ENCODE peak calls at places on chromosome 15, in five cellular contexts. T, G, K, J and X are unnamed samples.

GRCh38 chr15:69509131-69509530 is 56.5 kb downstream of the RPLP1 start:
- DNase-seq in T (peak), G (no peak), K (no peak), J (peak), X (peak)

GRCh38 chr15:48946088-48946839 is 17.5 kb downstream of the SHC4 start:
- DNase-seq in T (peak), G (no peak), K (no peak), J (no peak), X (peak)

GRCh38 chr15:83783227-83783626 is 129.3 kb downstream of the ADAMTSL3 start:
- DNase-seq in T (no peak), G (no peak), K (no peak), J (no peak), X (no peak)

GRCh38 chr15:55998478-55998877 is 5.1 kb upstream of the NEDD4 start:
- DNase-seq in T (peak), G (no peak), K (no peak), J (no peak), X (peak)

GRCh38 chr15:27121672-27122071 is 150.7 kb downstream of the GABRG3 start:
- DNase-seq in T (no peak), G (no peak), K (no peak), J (no peak), X (no peak)

GRCh38 chr15:101481917-101482525 is 7.5 kb downstream of the PCSK6 start:
- DNase-seq in T (peak), G (no peak), K (no peak), J (no peak), X (peak)

GRCh38 chr15:92683511-92683834 is 27.9 kb upstream of the FAM174B start:
- DNase-seq in T (peak), G (no peak), K (peak), J (no peak), X (no peak)

GRCh38 chr15:96329403-96329981 is 1.0 kb upstream of the NR2F2 start:
- DNase-seq in T (no peak), G (no peak), K (no peak), J (peak), X (peak)

GRCh38 chr15:85689729-85690128 is 105.0 kb downstream of the KLHL25 start:
- DNase-seq in T (peak), G (peak), K (peak), J (no peak), X (no peak)

GRCh38 chr15:72855791-72856190 is 72.2 kb upstream of the ADPGK start:
- DNase-seq in T (no peak), G (no peak), K (no peak), J (no peak), X (no peak)

GRCh38 chr15:70095387-70096214 is 2.1 kb downstream of the TLE3 start:
- DNase-seq in T (no peak), G (peak), K (peak), J (peak), X (peak)

GRCh38 chr15:92582206-92582605 is 73.4 kb downstream of the FAM174B start:
- DNase-seq in T (no peak), G (no peak), K (no peak), J (no peak), X (no peak)

GRCh38 chr15:67826717-67827560 is 1.6 kb downstream of the SKOR1 start:
- DNase-seq in T (no peak), G (no peak), K (peak), J (peak), X (no peak)

GRCh38 chr15:67828969-67829646 is 3.8 kb downstream of the SKOR1 start:
- DNase-seq in T (no peak), G (no peak), K (peak), J (peak), X (no peak)

GRCh38 chr15:67828379-67828968 is 3.2 kb downstream of the SKOR1 start:
- DNase-seq in T (no peak), G (no peak), K (no peak), J (peak), X (no peak)

GRCh38 chr15:67825880-67826716 is 789 bp downstream of the SKOR1 start:
- DNase-seq in T (no peak), G (no peak), K (peak), J (peak), X (no peak)

GRCh38 chr15:67827561-67828378 is 2.5 kb downstream of the SKOR1 start:
- DNase-seq in T (no peak), G (no peak), K (peak), J (peak), X (no peak)
- H3K4me3 ChIP-seq in T (no peak), G (no peak), K (no peak), J (no peak), X (no peak)

GRCh38 chr15:81003023-81003350 is 2.3 kb downstream of the TLNRD1 start:
- DNase-seq in T (no peak), G (no peak), K (no peak), J (no peak), X (no peak)
- H3K4me3 ChIP-seq in T (no peak), G (peak), K (peak), J (peak), X (no peak)

GRCh38 chr15:36658905-36659304 is 79.5 kb downstream of the CDIN1 start:
- DNase-seq in T (no peak), G (no peak), K (no peak), J (no peak), X (no peak)

GRCh38 chr15:36661042-36661441 is 81.6 kb downstream of the CDIN1 start:
- DNase-seq in T (no peak), G (no peak), K (no peak), J (no peak), X (no peak)

GRCh38 chr15:36653851-36654250 is 74.4 kb downstream of the CDIN1 start:
- DNase-seq in T (peak), G (no peak), K (no peak), J (no peak), X (peak)

GRCh38 chr15:36658321-36658720 is 78.9 kb downstream of the CDIN1 start:
- DNase-seq in T (peak), G (no peak), K (no peak), J (peak), X (peak)
- H3K4me3 ChIP-seq in T (no peak), G (no peak), K (no peak), J (no peak), X (no peak)

GRCh38 chr15:52559022-52559421 is 9.8 kb downstream of the ARPP19 start:
- DNase-seq in T (no peak), G (no peak), K (no peak), J (no peak), X (no peak)
- H3K4me3 ChIP-seq in T (no peak), G (no peak), K (no peak), J (no peak), X (no peak)

DNA sequence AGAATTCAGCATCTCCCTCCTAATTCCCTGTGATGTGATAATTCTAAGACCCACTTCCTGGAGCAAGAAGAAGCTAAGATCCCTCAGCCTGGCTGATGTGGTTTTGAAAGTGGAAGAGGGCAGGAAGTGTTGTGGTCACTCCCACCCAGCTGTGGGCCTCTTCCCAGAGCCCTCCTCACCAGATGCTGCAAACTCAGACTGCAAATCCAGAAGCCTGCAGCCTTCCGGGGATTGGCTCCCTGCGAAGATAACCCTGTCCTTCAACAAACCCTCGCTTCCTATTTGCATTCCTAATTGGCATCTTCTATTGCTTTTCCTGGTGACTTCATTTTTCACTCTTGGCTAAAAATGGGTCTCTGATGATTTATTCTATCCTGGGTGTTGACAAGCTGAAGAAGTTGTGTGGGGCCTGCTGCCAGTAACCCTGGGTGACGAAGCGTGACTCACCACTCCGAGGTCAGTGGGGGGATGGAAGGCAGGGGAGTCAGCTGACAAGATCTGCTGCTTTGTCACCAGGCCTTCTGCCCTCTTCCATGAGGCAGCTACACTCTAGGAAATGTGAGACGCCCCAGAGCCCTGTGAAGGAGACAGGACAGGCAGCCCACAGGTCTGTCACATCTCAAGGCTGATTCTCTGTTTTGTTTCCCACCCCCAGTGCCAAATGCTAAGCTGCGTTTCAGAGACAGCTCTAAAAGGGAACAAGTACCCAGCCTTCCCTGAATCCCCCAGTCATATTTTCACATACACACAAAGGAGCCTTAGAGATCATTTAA is 99.7 kb upstream of the LIPC start:
- DNase-seq in T (peak), G (peak), K (peak), J (peak), X (peak)
- H3K4me3 ChIP-seq in T (no peak), G (no peak), K (peak), J (peak), X (no peak)

GRCh38 chr15:67119238-67119846 is 53.9 kb downstream of the SMAD3 start:
- DNase-seq in T (no peak), G (no peak), K (no peak), J (no peak), X (no peak)

GRCh38 chr15:67120009-67120838 is 54.8 kb downstream of the SMAD3 start:
- DNase-seq in T (no peak), G (no peak), K (no peak), J (no peak), X (no peak)

GRCh38 chr15:67121725-67122600 is 56.6 kb downstream of the SMAD3 start:
- DNase-seq in T (no peak), G (no peak), K (no peak), J (peak), X (no peak)

GRCh38 chr15:67118808-67119207 is 53.4 kb downstream of the SMAD3 start:
- DNase-seq in T (peak), G (no peak), K (no peak), J (no peak), X (peak)

GRCh38 chr15:67120839-67121540 is 55.6 kb downstream of the SMAD3 start:
- DNase-seq in T (peak), G (peak), K (peak), J (peak), X (peak)
- H3K4me3 ChIP-seq in T (no peak), G (peak), K (peak), J (no peak), X (no peak)

GRCh38 chr15:31332020-31332680 is 5.5 kb downstream of the KLF13 start:
- DNase-seq in T (no peak), G (no peak), K (no peak), J (peak), X (no peak)
- H3K4me3 ChIP-seq in T (no peak), G (peak), K (no peak), J (no peak), X (no peak)

DNA sequence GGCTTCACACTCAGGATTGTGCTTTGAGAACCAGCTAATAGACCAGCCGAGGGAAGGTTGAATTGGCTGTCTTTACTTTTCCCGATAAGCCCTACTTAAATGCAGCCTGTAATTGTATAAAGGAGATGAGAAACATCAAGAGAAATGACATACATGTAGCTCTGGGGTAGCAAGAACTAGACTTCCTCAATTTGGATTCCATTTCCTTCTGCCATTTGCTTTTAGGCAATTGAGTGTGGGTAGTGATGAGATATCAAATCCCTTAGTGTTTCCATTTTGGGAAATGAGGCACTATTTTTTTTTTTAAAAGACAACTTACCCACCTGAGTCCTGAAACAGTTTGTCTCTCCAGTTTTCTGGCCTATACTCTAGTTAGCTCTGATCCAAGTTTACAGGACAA is 2.2 kb downstream of the INAFM2 start:
- DNase-seq in T (no peak), G (no peak), K (no peak), J (no peak), X (no peak)
- H3K4me3 ChIP-seq in T (no peak), G (peak), K (peak), J (peak), X (no peak)